ENCODE peak calls at places on chromosomes 13 and 19, in ten cellular contexts. I is NB4, W is foreskin fibroblast, K is uterus, D is adrenal gland, T is fibroblast of pulmonary artery, F is AG04450, C is spleen, J is A549, O is upper lobe of right lung. X is an unnamed sample.

GRCh38 chr19:51198641-51199040 is 26.2 kb upstream of the CD33 start:
- DNase-seq in J (no peak), C (no peak), O (no peak), T (no peak), D (no peak), K (no peak), F (no peak), W (no peak), I (no peak), X (no peak)

GRCh38 chr19:1725100-1726064 is 27.9 kb upstream of the ONECUT3 start:
- DNase-seq in C (no peak), K (no peak), J (peak; percentile 85), I (no peak), O (no peak), F (no peak), W (peak; percentile 89), T (peak; percentile 52), D (peak; percentile 40), X (no peak)

GRCh38 chr19:1027020-1027952 is 878 bp downstream of the CNN2 start:
- DNase-seq in K (no peak), D (no peak), T (peak; percentile 45), C (peak; percentile 88), O (no peak), J (no peak), W (peak; percentile 65), I (peak; percentile 67), F (no peak), X (no peak)

GRCh38 chr13:40477623-40478608 is 188.5 kb downstream of the FOXO1 start:
- DNase-seq in I (no peak), O (no peak), W (no peak), T (peak; percentile 92), J (no peak), D (peak; percentile 50), C (no peak), K (no peak), F (no peak), X (no peak)

GRCh38 chr19:54252845-54253244 is 4.2 kb downstream of the LILRB5 start:
- DNase-seq in W (no peak), I (no peak), J (no peak), O (no peak), K (no peak), C (no peak), F (no peak), D (no peak), T (no peak), X (no peak)

GRCh38 chr19:51166846-51167490 is 24.9 kb downstream of the SIGLEC7 start:
- DNase-seq in O (no peak), K (no peak), W (no peak), T (no peak), J (no peak), F (no peak), C (peak; percentile 85), D (peak; percentile 33), I (peak; percentile 92), X (no peak)

GRCh38 chr13:112647256-112647655 is 42.6 kb upstream of the ATP11A start:
- DNase-seq in O (peak; percentile 33), K (peak; percentile 5), W (no peak), D (no peak), F (no peak), T (no peak), C (no peak), J (no peak), I (no peak), X (no peak)

GRCh38 chr19:5514001-5514400 is 53.8 kb downstream of the TINCR start:
- DNase-seq in J (no peak), W (no peak), C (no peak), D (no peak), T (no peak), I (no peak), O (no peak), K (no peak), F (no peak), X (no peak)

GRCh38 chr13:66886248-66886647 is 343.9 kb downstream of the PCDH9 start:
- DNase-seq in C (no peak), K (no peak), D (no peak), W (no peak), T (no peak), F (no peak), I (no peak), J (no peak), O (no peak), X (no peak)

DNA sequence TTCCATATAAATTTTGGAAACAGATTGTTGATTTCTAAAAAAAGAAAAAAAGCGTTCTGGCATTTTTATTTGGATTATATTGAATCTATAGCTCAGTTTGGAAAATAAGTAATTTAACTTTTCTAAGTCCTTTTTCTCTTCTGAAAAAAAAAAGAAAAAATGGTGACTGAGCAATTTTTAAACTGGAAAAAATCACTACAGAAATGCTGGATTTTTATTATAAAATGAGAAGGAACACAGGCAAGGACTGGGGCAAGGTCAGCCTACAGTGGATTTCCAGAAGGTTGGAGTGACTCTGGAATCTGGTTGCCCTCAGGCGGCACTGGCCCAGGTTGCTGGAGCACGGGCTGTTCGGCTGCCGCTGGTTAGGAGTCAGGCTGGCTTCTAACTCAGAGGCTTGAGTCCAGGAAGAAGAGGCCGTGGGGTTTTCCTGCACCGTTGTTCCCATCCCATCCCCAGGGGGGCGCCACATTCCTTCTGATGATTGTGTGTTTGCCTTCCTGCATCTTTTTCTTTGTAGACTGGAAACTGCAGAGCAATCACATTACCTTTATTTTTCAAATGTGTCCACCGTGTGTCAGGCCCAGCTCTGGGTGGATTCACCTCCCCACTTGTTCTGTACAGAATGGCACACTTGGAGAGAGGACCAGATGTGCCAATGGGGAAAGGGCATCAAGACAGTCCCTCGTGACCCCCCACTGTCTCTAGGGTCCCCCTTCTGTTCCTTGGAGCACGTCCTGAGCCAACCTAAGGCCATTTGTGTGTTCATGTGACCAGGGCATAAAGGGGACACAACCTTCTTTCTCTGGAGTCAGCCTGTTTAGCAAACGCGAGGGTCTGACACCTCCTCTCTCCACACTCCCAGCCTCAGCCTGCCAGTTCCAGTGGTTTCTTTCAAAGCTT is 44.5 kb upstream of the GTF3A start:
- DNase-seq in C (no peak), T (peak; percentile 44), O (no peak), J (peak; percentile 35), I (peak; percentile 82), W (peak; percentile 56), D (peak; percentile 28), K (peak; percentile 25), F (no peak), X (no peak)
- TF ChIP-seq CTCF in C (peak; percentile 44), T (peak; percentile 60), O (peak; percentile 53), J (peak; percentile 42), I (peak; percentile 86), W (peak; percentile 48), D (peak; percentile 28), K (peak; percentile 25), F (peak; percentile 55), X (peak; percentile 64)

GRCh38 chr13:39035204-39035603 is 2.7 kb downstream of the PROSER1 start:
- DNase-seq in D (no peak), W (no peak), T (no peak), I (peak; percentile 33), J (no peak), O (no peak), F (no peak), K (no peak), C (no peak), X (no peak)
- H3K4me3 ChIP-seq in D (peak overlapping the region; percentile 87), W (peak overlapping the region; percentile 91), T (peak overlapping the region; percentile 93), I (peak overlapping the region; percentile 97), J (peak overlapping the region; percentile 75), O (peak overlapping the region; percentile 85), F (peak overlapping the region; percentile 94), K (no peak overlapping the region), C (peak overlapping the region; percentile 90), X (peak overlapping the region; percentile 8)

DNA sequence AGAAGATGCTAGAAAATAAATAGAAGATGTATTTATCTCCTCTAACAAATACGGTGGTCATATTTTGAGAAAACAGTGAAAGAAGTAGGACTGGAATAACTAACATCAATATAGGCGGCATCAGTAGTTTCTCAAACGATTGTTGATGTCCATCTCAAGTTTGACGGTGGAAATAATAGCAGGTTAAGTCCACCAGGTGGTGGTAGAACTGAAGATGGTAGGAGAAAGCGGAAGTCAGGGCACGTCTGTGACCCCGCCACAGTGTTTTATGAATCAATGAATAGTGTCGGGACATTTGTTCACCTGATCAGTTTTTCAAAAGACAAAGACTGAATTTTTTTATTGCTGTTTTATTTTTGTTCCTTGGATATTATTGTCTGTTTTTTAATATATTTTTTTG is 706.4 kb upstream of the SLC10A2 start:
- DNase-seq in J (peak; percentile 1), T (no peak), K (no peak), O (no peak), I (peak; percentile 35), W (no peak), C (no peak), D (no peak), F (no peak), X (no peak)
- TF ChIP-seq CTCF in J (peak; percentile 19), T (peak; percentile 5), K (no peak), O (no peak), I (peak; percentile 40), W (no peak), C (no peak), D (no peak), F (no peak), X (no peak)

GRCh38 chr19:43799502-43800142 is 2.6 kb downstream of the LYPD5 start:
- DNase-seq in J (no peak), T (no peak), K (no peak), W (no peak), I (no peak), D (no peak), C (no peak), O (no peak), F (no peak), X (no peak)

GRCh38 chr19:43797556-43797955 is 4.7 kb downstream of the LYPD5 start:
- DNase-seq in D (no peak), K (no peak), C (no peak), J (no peak), O (no peak), W (no peak), F (no peak), I (no peak), T (no peak), X (no peak)

GRCh38 chr19:43798026-43798545 is 4.2 kb downstream of the LYPD5 start:
- DNase-seq in W (no peak), K (no peak), J (no peak), I (no peak), O (no peak), C (no peak), D (no peak), T (no peak), F (no peak), X (no peak)

GRCh38 chr19:43797118-43797517 is 5.1 kb downstream of the LYPD5 start:
- DNase-seq in W (no peak), C (no peak), F (no peak), I (no peak), K (no peak), D (no peak), O (no peak), J (no peak), T (no peak), X (no peak)

DNA sequence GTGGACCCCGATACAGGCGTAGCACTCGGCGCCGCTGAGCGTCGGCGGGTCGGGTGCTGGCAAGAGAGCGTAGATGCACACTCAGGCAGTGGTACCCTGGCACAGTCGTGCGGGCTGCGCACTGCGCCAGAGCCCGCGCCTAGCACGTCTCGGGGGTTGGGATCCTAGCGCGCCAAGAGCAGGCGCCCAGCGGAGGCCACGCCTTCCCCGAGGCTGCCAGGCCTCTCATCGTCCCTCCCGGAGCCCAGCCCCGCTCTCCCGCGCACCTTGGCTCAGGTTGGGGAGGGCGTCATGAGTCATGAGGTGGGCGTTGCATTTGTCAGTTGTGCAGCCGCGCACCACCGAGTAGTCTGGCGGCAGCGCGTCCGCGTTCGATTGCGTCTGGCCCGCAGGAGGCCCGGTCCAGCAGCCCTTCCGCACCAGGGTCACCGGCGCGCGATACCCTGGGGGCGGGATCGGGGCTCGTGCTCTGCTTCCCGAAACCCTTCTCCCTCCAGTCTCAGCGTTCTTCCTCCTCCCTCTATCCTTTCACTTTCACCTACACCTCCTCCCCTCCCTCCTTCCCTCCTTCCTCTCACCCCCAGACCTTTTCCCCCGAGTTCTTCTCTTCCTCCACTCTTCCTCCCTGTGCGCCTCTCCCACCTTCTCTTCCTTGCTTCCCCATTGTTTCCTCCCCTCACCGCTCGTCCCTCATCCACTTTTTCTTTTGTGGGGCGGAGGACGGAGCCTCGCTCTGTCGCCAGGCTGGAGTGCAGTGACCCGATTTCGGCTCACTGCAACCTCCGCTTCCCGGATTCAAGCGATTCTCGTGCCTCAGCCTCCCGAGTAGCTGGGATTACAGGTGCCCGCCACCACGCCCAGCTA is 3.5 kb downstream of the LYPD5 start:
- DNase-seq in J (no peak), T (no peak), F (no peak), O (peak; percentile 78), D (peak; percentile 33), W (peak; percentile 40), I (peak; percentile 6), K (no peak), C (peak; percentile 84), X (no peak)
- H3K4me3 ChIP-seq in J (peak overlapping the region; percentile 40), T (peak overlapping the region; percentile 53), F (peak overlapping the region; percentile 61), O (peak overlapping the region; percentile 57), D (peak overlapping the region; percentile 62), W (peak overlapping the region; percentile 53), I (no peak overlapping the region), K (peak overlapping the region; percentile 12), C (peak overlapping the region; percentile 58), X (peak overlapping the region; percentile 49)